ENCODE peak calls at places on chromosomes 16 and 17, in nine cellular contexts. One of them, this sample, is unnamed.

GRCh38 chr17:5121186-5121841 is 5.5 kb downstream of the USP6 start:
- DNase-seq in coronary artery: peak
- DNase-seq in GM23338: no peak
- DNase-seq in AG10803: no peak
- DNase-seq in cardiac fibroblast: no peak
- DNase-seq in psoas muscle: no peak
- DNase-seq in AG09309: no peak
- DNase-seq in HFFc6: no peak
- DNase-seq in astrocyte of the cerebellum: no peak
- DNase-seq in this sample: no peak

GRCh38 chr16:59214455-59214854 is 480.3 kb upstream of the GOT2 start:
- DNase-seq in coronary artery: no peak
- DNase-seq in GM23338: no peak
- DNase-seq in AG10803: no peak
- DNase-seq in cardiac fibroblast: no peak
- DNase-seq in psoas muscle: no peak
- DNase-seq in AG09309: no peak
- DNase-seq in HFFc6: no peak
- DNase-seq in astrocyte of the cerebellum: no peak
- DNase-seq in this sample: peak

GRCh38 chr16:1048442-1049112 is 24.0 kb upstream of the SSTR5 start:
- DNase-seq in coronary artery: no peak
- DNase-seq in GM23338: peak
- DNase-seq in AG10803: peak
- DNase-seq in cardiac fibroblast: peak
- DNase-seq in psoas muscle: peak
- DNase-seq in AG09309: no peak
- DNase-seq in HFFc6: no peak
- DNase-seq in astrocyte of the cerebellum: no peak
- DNase-seq in this sample: no peak

GRCh38 chr16:80006175-80006895 is 405.8 kb upstream of the MAF start:
- DNase-seq in coronary artery: no peak
- DNase-seq in GM23338: no peak
- DNase-seq in AG10803: peak
- DNase-seq in cardiac fibroblast: peak
- DNase-seq in psoas muscle: peak
- DNase-seq in AG09309: no peak
- DNase-seq in HFFc6: no peak
- DNase-seq in astrocyte of the cerebellum: peak
- DNase-seq in this sample: no peak

GRCh38 chr16:66344533-66345145 is 21.9 kb upstream of the CDH5 start:
- DNase-seq in coronary artery: no peak
- DNase-seq in GM23338: peak
- DNase-seq in AG10803: peak
- DNase-seq in cardiac fibroblast: peak
- DNase-seq in psoas muscle: no peak
- DNase-seq in AG09309: no peak
- DNase-seq in HFFc6: peak
- DNase-seq in astrocyte of the cerebellum: no peak
- DNase-seq in this sample: no peak

GRCh38 chr16:55668337-55669281 is 12.8 kb downstream of the SLC6A2 start:
- DNase-seq in coronary artery: no peak
- DNase-seq in GM23338: peak
- DNase-seq in AG10803: peak
- DNase-seq in cardiac fibroblast: peak
- DNase-seq in psoas muscle: peak
- DNase-seq in AG09309: no peak
- DNase-seq in HFFc6: peak
- DNase-seq in astrocyte of the cerebellum: no peak
- DNase-seq in this sample: no peak

GRCh38 chr16:87278191-87279093 is 38.8 kb downstream of the C16orf95 start:
- DNase-seq in coronary artery: peak
- DNase-seq in GM23338: peak
- DNase-seq in AG10803: peak
- DNase-seq in cardiac fibroblast: peak
- DNase-seq in psoas muscle: peak
- DNase-seq in AG09309: peak
- DNase-seq in HFFc6: peak
- DNase-seq in astrocyte of the cerebellum: peak
- DNase-seq in this sample: peak

GRCh38 chr16:65154321-65154720 is 32.5 kb upstream of the CDH11 start:
- DNase-seq in coronary artery: no peak
- DNase-seq in GM23338: peak
- DNase-seq in AG10803: no peak
- DNase-seq in cardiac fibroblast: no peak
- DNase-seq in psoas muscle: no peak
- DNase-seq in AG09309: no peak
- DNase-seq in HFFc6: no peak
- DNase-seq in astrocyte of the cerebellum: no peak
- DNase-seq in this sample: no peak

GRCh38 chr16:56343661-56344517 is 81.5 kb downstream of the AMFR start:
- DNase-seq in coronary artery: no peak
- DNase-seq in GM23338: no peak
- DNase-seq in AG10803: peak
- DNase-seq in cardiac fibroblast: no peak
- DNase-seq in psoas muscle: no peak
- DNase-seq in AG09309: no peak
- DNase-seq in HFFc6: peak
- DNase-seq in astrocyte of the cerebellum: no peak
- DNase-seq in this sample: no peak

GRCh38 chr16:66044089-66044488 is 322.4 kb upstream of the CDH5 start:
- DNase-seq in coronary artery: peak
- DNase-seq in GM23338: no peak
- DNase-seq in AG10803: no peak
- DNase-seq in cardiac fibroblast: no peak
- DNase-seq in psoas muscle: no peak
- DNase-seq in AG09309: no peak
- DNase-seq in HFFc6: no peak
- DNase-seq in astrocyte of the cerebellum: no peak
- DNase-seq in this sample: no peak

GRCh38 chr16:88767546-88767945 is 17.5 kb downstream of the PIEZO1 start:
- DNase-seq in coronary artery: no peak
- DNase-seq in GM23338: no peak
- DNase-seq in AG10803: no peak
- DNase-seq in cardiac fibroblast: no peak
- DNase-seq in psoas muscle: no peak
- DNase-seq in AG09309: no peak
- DNase-seq in HFFc6: no peak
- DNase-seq in astrocyte of the cerebellum: no peak
- DNase-seq in this sample: no peak

GRCh38 chr16:7209598-7209997 is 123.0 kb upstream of the RBFOX1 start:
- DNase-seq in coronary artery: no peak
- DNase-seq in GM23338: no peak
- DNase-seq in AG10803: no peak
- DNase-seq in cardiac fibroblast: no peak
- DNase-seq in psoas muscle: no peak
- DNase-seq in AG09309: no peak
- DNase-seq in HFFc6: no peak
- DNase-seq in astrocyte of the cerebellum: no peak
- DNase-seq in this sample: no peak

GRCh38 chr17:20234266-20234665 is 225.1 kb downstream of the SPECC1 start:
- DNase-seq in coronary artery: no peak
- DNase-seq in GM23338: no peak
- DNase-seq in AG10803: no peak
- DNase-seq in cardiac fibroblast: no peak
- DNase-seq in psoas muscle: no peak
- DNase-seq in AG09309: no peak
- DNase-seq in HFFc6: no peak
- DNase-seq in astrocyte of the cerebellum: no peak
- DNase-seq in this sample: no peak

GRCh38 chr17:81532490-81533287 is 4.5 kb downstream of the FSCN2 start:
- DNase-seq in coronary artery: no peak
- DNase-seq in GM23338: no peak
- DNase-seq in AG10803: no peak
- DNase-seq in cardiac fibroblast: no peak
- DNase-seq in psoas muscle: no peak
- DNase-seq in AG09309: no peak
- DNase-seq in HFFc6: no peak
- DNase-seq in astrocyte of the cerebellum: no peak
- DNase-seq in this sample: no peak

GRCh38 chr17:16943541-16944333 is 28.2 kb downstream of the TNFRSF13B start:
- DNase-seq in coronary artery: peak
- DNase-seq in GM23338: no peak
- DNase-seq in AG10803: no peak
- DNase-seq in cardiac fibroblast: no peak
- DNase-seq in psoas muscle: no peak
- DNase-seq in AG09309: no peak
- DNase-seq in HFFc6: no peak
- DNase-seq in astrocyte of the cerebellum: no peak
- DNase-seq in this sample: no peak

DNA sequence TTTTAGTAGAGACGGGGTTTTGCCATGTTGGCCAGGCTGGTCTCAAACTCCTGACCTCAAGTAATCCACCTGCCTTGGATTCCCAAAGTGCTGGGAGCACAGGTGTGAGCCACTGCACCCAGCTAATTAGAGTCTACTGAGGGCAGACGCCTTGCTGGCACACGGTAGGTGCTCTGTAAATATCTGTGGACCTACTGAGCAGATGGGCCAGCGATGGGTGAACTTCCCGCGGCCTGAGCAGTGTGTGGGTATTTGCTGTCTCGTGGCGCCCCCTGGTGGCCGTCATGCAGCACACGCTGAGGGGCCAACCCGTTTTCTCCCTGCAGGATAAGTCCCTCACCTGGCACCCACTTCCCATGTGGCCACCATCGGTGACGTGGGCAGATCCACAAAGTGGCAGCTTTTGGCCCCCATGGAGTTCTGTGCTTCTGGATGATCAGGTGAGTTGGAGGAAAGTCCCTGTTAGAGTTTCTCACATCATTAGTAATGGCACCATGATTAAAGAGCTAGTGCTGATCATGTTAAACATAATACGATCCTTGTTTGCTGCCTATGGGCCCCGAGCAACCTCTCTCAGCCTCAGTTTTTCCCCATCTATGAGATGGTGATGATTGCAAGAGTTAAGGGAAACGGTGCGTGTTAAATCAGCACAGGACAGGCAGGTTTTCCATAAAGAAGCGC is 40.7 kb downstream of the ZDHHC7 start:
- DNase-seq in coronary artery: no peak
- DNase-seq in GM23338: peak
- DNase-seq in AG10803: peak
- DNase-seq in cardiac fibroblast: peak
- DNase-seq in psoas muscle: peak
- DNase-seq in AG09309: no peak
- DNase-seq in HFFc6: peak
- DNase-seq in astrocyte of the cerebellum: peak
- DNase-seq in this sample: peak
- TF ChIP-seq CTCF in coronary artery: peak
- TF ChIP-seq CTCF in GM23338: peak
- TF ChIP-seq CTCF in AG10803: peak
- TF ChIP-seq CTCF in cardiac fibroblast: peak
- TF ChIP-seq CTCF in psoas muscle: peak
- TF ChIP-seq CTCF in AG09309: peak
- TF ChIP-seq CTCF in HFFc6: peak
- TF ChIP-seq CTCF in astrocyte of the cerebellum: peak
- TF ChIP-seq CTCF in this sample: peak

DNA sequence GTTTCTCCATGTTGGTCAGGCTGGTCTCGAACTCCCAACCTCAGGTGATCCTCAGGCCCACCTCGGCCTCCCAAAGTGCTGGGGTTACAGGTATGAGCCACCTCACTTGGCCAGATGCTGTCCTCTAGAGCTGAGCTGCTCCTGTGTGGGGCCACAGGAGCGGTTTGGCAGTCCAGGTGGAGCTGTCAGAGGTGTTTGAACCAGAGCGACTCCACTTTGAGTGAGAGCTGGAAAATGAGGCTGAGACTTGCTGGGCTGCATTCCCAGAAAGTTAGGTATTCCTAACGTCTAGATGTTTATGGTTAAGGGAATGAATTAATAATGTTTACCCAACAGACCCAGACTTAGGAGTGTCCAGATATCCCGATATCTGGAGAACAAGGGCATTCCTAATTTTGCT is 16.8 kb upstream of the PSMD7 start:
- DNase-seq in coronary artery: no peak
- DNase-seq in GM23338: no peak
- DNase-seq in AG10803: no peak
- DNase-seq in cardiac fibroblast: no peak
- DNase-seq in psoas muscle: no peak
- DNase-seq in AG09309: no peak
- DNase-seq in HFFc6: no peak
- DNase-seq in astrocyte of the cerebellum: no peak
- DNase-seq in this sample: no peak
- TF ChIP-seq CTCF in coronary artery: no peak
- TF ChIP-seq CTCF in GM23338: no peak
- TF ChIP-seq CTCF in AG10803: no peak
- TF ChIP-seq CTCF in cardiac fibroblast: no peak
- TF ChIP-seq CTCF in psoas muscle: no peak
- TF ChIP-seq CTCF in AG09309: no peak
- TF ChIP-seq CTCF in HFFc6: no peak
- TF ChIP-seq CTCF in astrocyte of the cerebellum: no peak
- TF ChIP-seq CTCF in this sample: no peak

GRCh38 chr17:51166198-51166986 is at the start of gene NME2:
- DNase-seq in coronary artery: peak
- DNase-seq in GM23338: peak
- DNase-seq in AG10803: peak
- DNase-seq in cardiac fibroblast: peak
- DNase-seq in psoas muscle: peak
- DNase-seq in AG09309: no peak
- DNase-seq in HFFc6: peak
- DNase-seq in astrocyte of the cerebellum: peak
- DNase-seq in this sample: peak
- TF ChIP-seq CTCF in coronary artery: no peak
- TF ChIP-seq CTCF in GM23338: peak
- TF ChIP-seq CTCF in AG10803: peak
- TF ChIP-seq CTCF in cardiac fibroblast: no peak
- TF ChIP-seq CTCF in psoas muscle: no peak
- TF ChIP-seq CTCF in AG09309: no peak
- TF ChIP-seq CTCF in HFFc6: no peak
- TF ChIP-seq CTCF in astrocyte of the cerebellum: no peak
- TF ChIP-seq CTCF in this sample: peak

GRCh38 chr17:38921756-38922411 is 3.5 kb upstream of the LASP1NB start:
- DNase-seq in coronary artery: no peak
- DNase-seq in GM23338: peak
- DNase-seq in AG10803: no peak
- DNase-seq in cardiac fibroblast: no peak
- DNase-seq in psoas muscle: no peak
- DNase-seq in AG09309: no peak
- DNase-seq in HFFc6: no peak
- DNase-seq in astrocyte of the cerebellum: no peak
- DNase-seq in this sample: no peak

GRCh38 chr17:38922538-38923291 is 2.7 kb upstream of the LASP1NB start:
- DNase-seq in coronary artery: no peak
- DNase-seq in GM23338: peak
- DNase-seq in AG10803: peak
- DNase-seq in cardiac fibroblast: peak
- DNase-seq in psoas muscle: peak
- DNase-seq in AG09309: peak
- DNase-seq in HFFc6: peak
- DNase-seq in astrocyte of the cerebellum: peak
- DNase-seq in this sample: no peak

GRCh38 chr17:38920374-38921291 is 4.8 kb upstream of the LASP1NB start:
- DNase-seq in coronary artery: peak
- DNase-seq in GM23338: no peak
- DNase-seq in AG10803: no peak
- DNase-seq in cardiac fibroblast: no peak
- DNase-seq in psoas muscle: no peak
- DNase-seq in AG09309: no peak
- DNase-seq in HFFc6: no peak
- DNase-seq in astrocyte of the cerebellum: no peak
- DNase-seq in this sample: no peak

GRCh38 chr17:38926290-38927070 is 1.1 kb downstream of the LASP1NB start:
- DNase-seq in coronary artery: no peak
- DNase-seq in GM23338: no peak
- DNase-seq in AG10803: peak
- DNase-seq in cardiac fibroblast: peak
- DNase-seq in psoas muscle: no peak
- DNase-seq in AG09309: no peak
- DNase-seq in HFFc6: no peak
- DNase-seq in astrocyte of the cerebellum: no peak
- DNase-seq in this sample: no peak

GRCh38 chr17:38925263-38925995 is at the start of gene LASP1NB:
- DNase-seq in coronary artery: no peak
- DNase-seq in GM23338: peak
- DNase-seq in AG10803: peak
- DNase-seq in cardiac fibroblast: peak
- DNase-seq in psoas muscle: peak
- DNase-seq in AG09309: no peak
- DNase-seq in HFFc6: no peak
- DNase-seq in astrocyte of the cerebellum: no peak
- DNase-seq in this sample: no peak
- TF ChIP-seq CTCF in coronary artery: no peak
- TF ChIP-seq CTCF in GM23338: no peak
- TF ChIP-seq CTCF in AG10803: no peak
- TF ChIP-seq CTCF in cardiac fibroblast: no peak
- TF ChIP-seq CTCF in psoas muscle: no peak
- TF ChIP-seq CTCF in AG09309: no peak
- TF ChIP-seq CTCF in HFFc6: no peak
- TF ChIP-seq CTCF in astrocyte of the cerebellum: no peak
- TF ChIP-seq CTCF in this sample: no peak

This sample was measured in LNCaP clone FGC.